ENCODE peak calls at places on chromosomes 2 and 18, in eight cellular contexts. Z is H9; V is CD8-positive, alpha-beta T cell; T is foreskin keratinocyte; O is upper lobe of left lung; U is GM23338; R is coronary artery; P is dorsolateral prefrontal cortex. F is an unnamed sample.

GRCh38 chr2:240479111-240479501 is 43.6 kb downstream of the GPC1 start:
- DNase-seq in Z (peak; percentile 16), V (no peak), T (no peak), O (no peak), U (no peak), R (no peak), P (no peak), F (no peak)

GRCh38 chr2:164839914-164840457 is 1.6 kb downstream of the COBLL1 start:
- DNase-seq in Z (no peak), V (no peak), T (peak; percentile 77), O (no peak), U (no peak), R (no peak), P (no peak), F (no peak)

GRCh38 chr18:33540392-33540791 is 37.6 kb upstream of the ASXL3 start:
- DNase-seq in Z (no peak), V (no peak), T (no peak), O (no peak), U (no peak), R (no peak), P (no peak), F (no peak)

GRCh38 chr2:205477016-205477705 is 205.1 kb upstream of the NRP2 start:
- DNase-seq in Z (no peak), V (no peak), T (no peak), O (no peak), U (no peak), R (no peak), P (no peak), F (no peak)

GRCh38 chr2:36965196-36965595 is 1.1 kb downstream of the STRN start:
- DNase-seq in Z (no peak), V (no peak), T (no peak), O (no peak), U (no peak), R (no peak), P (no peak), F (no peak)

GRCh38 chr2:62292190-62292589 is 96.3 kb downstream of the B3GNT2 start:
- DNase-seq in Z (no peak), V (no peak), T (no peak), O (peak; percentile 83), U (no peak), R (no peak), P (no peak), F (peak; percentile 25)

GRCh38 chr2:196336715-196337617 is 165.6 kb upstream of the STK17B start:
- DNase-seq in Z (no peak), V (no peak), T (no peak), O (no peak), U (peak; percentile 61), R (no peak), P (no peak), F (no peak)

GRCh38 chr2:150182564-150183249 is 304.8 kb downstream of the RND3 start:
- DNase-seq in Z (no peak), V (no peak), T (no peak), O (no peak), U (no peak), R (no peak), P (no peak), F (no peak)

GRCh38 chr2:47078541-47079482 is 76.3 kb downstream of the STPG4 start:
- DNase-seq in Z (no peak), V (no peak), T (no peak), O (no peak), U (no peak), R (no peak), P (no peak), F (peak; percentile 69)

GRCh38 chr2:150169230-150169629 is 318.2 kb downstream of the RND3 start:
- DNase-seq in Z (no peak), V (no peak), T (no peak), O (peak; percentile 22), U (no peak), R (peak; percentile 79), P (no peak), F (peak; percentile 34)

GRCh38 chr18:59908790-59909189 is 9.0 kb downstream of the PMAIP1 start:
- DNase-seq in Z (no peak), V (no peak), T (no peak), O (no peak), U (no peak), R (no peak), P (no peak), F (no peak)

GRCh38 chr2:223460774-223461211 is 141.4 kb downstream of the SCG2 start:
- DNase-seq in Z (no peak), V (no peak), T (peak; percentile 30), O (no peak), U (no peak), R (no peak), P (no peak), F (no peak)

GRCh38 chr18:58580078-58580477 is 48.8 kb downstream of the ALPK2 start:
- DNase-seq in Z (no peak), V (no peak), T (no peak), O (no peak), U (no peak), R (no peak), P (no peak), F (no peak)

GRCh38 chr2:39118786-39119499 is 1.9 kb downstream of the SOS1 start:
- DNase-seq in Z (no peak), V (no peak), T (no peak), O (no peak), U (no peak), R (no peak), P (no peak), F (no peak)

GRCh38 chr2:96636772-96637171 is 1.3 kb downstream of the KANSL3 start:
- DNase-seq in Z (no peak), V (no peak), T (no peak), O (peak; percentile 37), U (no peak), R (no peak), P (no peak), F (peak; percentile 48)

GRCh38 chr18:63570721-63571120 is 16.4 kb upstream of the SERPINB13 start:
- DNase-seq in Z (no peak), V (no peak), T (no peak), O (no peak), U (no peak), R (no peak), P (no peak), F (no peak)

GRCh38 chr2:457792-458430 is 170.0 kb upstream of the ALKAL2 start:
- DNase-seq in Z (no peak), V (no peak), T (no peak), O (no peak), U (no peak), R (no peak), P (no peak), F (no peak)

GRCh38 chr2:108855194-108855593 is 68.6 kb downstream of the CCDC138 start:
- DNase-seq in Z (no peak), V (no peak), T (peak; percentile 23), O (no peak), U (peak; percentile 5), R (no peak), P (no peak), F (no peak)

DNA sequence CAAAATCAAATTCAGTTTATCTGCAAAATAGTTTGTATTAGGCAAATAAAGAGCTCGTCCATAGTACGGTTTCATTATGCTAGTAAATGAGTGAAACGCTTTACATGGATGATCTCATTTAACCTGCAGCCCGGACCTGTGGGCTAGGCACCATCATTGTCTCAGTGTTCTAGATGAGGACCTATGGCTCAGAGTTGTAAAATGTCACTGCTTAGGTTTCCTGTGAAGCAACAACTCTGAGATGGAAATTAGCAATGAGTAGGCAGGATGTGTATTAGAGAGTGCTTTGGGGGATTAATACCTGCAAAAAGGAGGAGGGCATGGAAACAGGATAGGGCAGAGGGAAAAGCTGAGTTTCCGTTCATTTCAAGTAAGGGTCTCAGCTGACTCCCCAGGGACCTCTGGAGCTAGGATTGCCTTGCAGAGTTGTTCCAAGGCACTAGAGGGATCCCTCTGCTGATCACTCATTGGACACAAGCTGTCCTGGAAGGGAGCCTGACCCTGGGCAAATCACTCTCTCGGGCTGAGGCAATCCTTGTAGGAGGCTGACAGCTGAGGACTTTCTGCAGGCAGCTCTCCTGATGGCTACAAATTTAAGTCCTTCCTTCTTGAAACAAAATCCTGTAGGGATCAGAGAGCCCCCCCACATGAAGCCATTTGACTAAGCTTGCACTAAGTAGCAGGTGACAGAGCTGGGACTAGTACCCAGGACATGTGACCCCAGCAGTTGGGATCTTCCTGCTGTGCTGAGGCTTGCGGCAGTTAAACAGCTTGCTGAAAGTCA is 58.8 kb upstream of the SIX2 start:
- DNase-seq in Z (peak; percentile 44), V (no peak), T (no peak), O (no peak), U (peak; percentile 22), R (no peak), P (no peak), F (no peak)
- H3K27ac ChIP-seq in Z (no peak overlapping the region), V (no peak overlapping the region), T (no peak overlapping the region), O (no peak overlapping the region), U (no peak overlapping the region), R (no peak overlapping the region), P (no peak overlapping the region), F (no peak overlapping the region)

GRCh38 chr2:238240761-238241711 is 1.2 kb upstream of the HES6 start:
- DNase-seq in Z (peak; percentile 91), V (no peak), T (no peak), O (peak; percentile 63), U (peak; percentile 96), R (peak; percentile 73), P (no peak), F (peak; percentile 77)
- TF ChIP-seq CTCF in Z (no peak), V (no peak), T (no peak), O (no peak), U (peak; percentile 16), R (no peak), P (no peak), F (no peak)

DNA sequence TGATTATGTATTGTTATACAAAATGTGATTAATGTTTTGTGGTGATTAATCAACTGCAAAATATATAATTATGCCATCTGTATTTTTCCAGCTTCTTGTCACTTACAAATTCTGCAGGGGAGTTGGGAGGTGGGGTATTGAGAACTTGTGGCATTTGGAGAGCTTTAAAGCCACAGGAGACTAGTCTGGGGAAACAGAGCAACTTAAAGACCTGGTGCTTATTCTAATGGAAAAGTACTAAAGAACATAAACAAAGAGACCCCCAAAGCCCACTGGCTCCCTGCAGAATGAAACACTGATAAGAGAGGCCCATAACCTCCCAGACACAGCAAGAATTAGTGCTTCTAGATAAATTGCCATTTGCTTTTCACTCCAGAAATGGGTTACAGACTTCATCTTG is 1720.8 kb upstream of the PIK3C3 start:
- DNase-seq in Z (no peak), V (no peak), T (no peak), O (no peak), U (no peak), R (no peak), P (no peak), F (no peak)
- H3K27ac ChIP-seq in Z (no peak overlapping the region), V (no peak overlapping the region), T (no peak overlapping the region), O (no peak overlapping the region), U (no peak overlapping the region), R (no peak overlapping the region), P (no peak overlapping the region), F (no peak overlapping the region)

DNA sequence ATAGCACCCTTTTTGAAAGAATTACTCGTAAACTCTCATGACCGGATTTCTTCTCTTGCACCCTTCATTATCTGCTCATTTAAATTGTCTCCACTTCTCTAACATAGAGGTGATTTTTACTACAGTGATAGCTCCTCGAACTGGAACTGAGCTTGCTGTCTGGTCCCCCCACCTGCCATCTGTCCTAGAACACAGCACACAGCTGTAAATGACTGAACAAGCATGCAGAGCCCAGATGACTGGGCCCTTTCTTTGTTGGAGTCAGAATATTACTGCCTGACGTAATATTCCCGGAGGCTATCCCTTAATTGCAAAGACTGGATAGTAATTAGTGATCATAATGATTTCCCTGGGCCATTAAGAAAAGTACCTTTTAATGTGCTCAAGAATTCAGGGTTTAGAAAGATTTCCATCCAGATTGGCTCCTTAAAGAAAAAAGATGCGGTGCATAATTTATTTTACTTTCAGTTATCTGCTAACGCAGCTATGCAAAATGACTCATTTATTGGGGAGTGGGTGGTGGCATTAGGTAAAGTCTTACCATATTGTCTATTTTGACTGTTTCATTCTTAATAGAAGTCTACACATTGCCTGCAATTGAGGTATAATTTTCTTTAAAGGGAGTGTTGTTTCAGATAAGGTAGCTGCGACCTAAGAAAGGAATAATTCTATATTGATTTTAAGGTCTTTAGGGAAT is 84.4 kb downstream of the MAP4K4 start:
- DNase-seq in Z (no peak), V (no peak), T (no peak), O (no peak), U (no peak), R (no peak), P (no peak), F (no peak)
- TF ChIP-seq CTCF in Z (no peak), V (no peak), T (no peak), O (no peak), U (no peak), R (no peak), P (no peak), F (no peak)

F was measured in colonic mucosa.